ENCODE peak calls at places on chromosomes 5 and 9, in seven cellular contexts. D is stomach, I is SK-N-SH, Y is GM23338, U is spleen, H is transverse colon, S is suprapubic skin. L is an unnamed sample. For H3K4me1, the result is how much of the 10 kb centered on the place peaks cover.

GRCh38 chr9:91681461-91682305 is 258.1 kb upstream of the NFIL3 start:
- DNase-seq in D (peak), I (peak), Y (peak), U (peak), H (peak), S (no peak), L (peak)

GRCh38 chr5:36724429-36725332 is 118.3 kb downstream of the SLC1A3 start:
- DNase-seq in D (peak), I (no peak), Y (peak), U (peak), H (peak), S (no peak), L (no peak)

GRCh38 chr9:113343732-113344231 is 3.7 kb upstream of the WDR31 start:
- DNase-seq in D (peak), I (peak), Y (no peak), U (no peak), H (peak), S (peak), L (peak)

GRCh38 chr9:124870723-124871122 is 8.8 kb downstream of the ARPC5L start:
- DNase-seq in D (no peak), I (no peak), Y (no peak), U (no peak), H (no peak), S (no peak), L (no peak)

GRCh38 chr5:124963236-124963929 is 216.9 kb upstream of the ZNF608 start:
- DNase-seq in D (no peak), I (no peak), Y (peak), U (no peak), H (no peak), S (no peak), L (no peak)

GRCh38 chr9:120490888-120491595 is 88.9 kb downstream of the CDK5RAP2 start:
- DNase-seq in D (no peak), I (no peak), Y (peak), U (no peak), H (no peak), S (no peak), L (no peak)

GRCh38 chr5:142944140-142944539 is 174.0 kb downstream of the ARHGAP26 start:
- DNase-seq in D (no peak), I (no peak), Y (no peak), U (no peak), H (no peak), S (no peak), L (no peak)

GRCh38 chr9:101480386-101480785 is 44.8 kb upstream of the ALDOB start:
- DNase-seq in D (no peak), I (no peak), Y (no peak), U (no peak), H (peak), S (no peak), L (no peak)

GRCh38 chr5:62431735-62432617 is 19.4 kb downstream of the IPO11 start:
- DNase-seq in D (peak), I (no peak), Y (no peak), U (no peak), H (peak), S (no peak), L (no peak)

DNA sequence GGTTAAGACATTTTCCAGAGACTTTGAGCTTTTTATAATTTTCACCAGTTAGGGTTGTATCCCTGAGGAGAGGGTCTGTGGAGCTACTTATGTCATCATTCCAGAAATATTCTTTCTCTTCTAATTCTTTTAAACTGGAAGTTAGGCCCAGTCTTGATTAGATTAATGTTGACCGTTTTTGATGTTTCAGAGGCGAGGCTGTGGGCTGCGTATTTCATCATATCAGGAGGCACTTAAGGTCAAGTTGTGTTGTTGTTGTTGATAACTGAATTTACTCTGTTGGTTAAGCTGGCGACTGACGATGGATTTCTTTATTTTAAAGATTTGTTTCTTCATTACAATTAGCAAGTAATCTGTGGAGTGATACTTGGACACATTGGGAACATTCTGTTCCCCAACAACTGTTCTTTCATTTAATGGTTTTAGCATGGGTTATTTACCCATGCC is 20.1 kb downstream of the IPO11 start:
- DNase-seq in D (no peak), I (no peak), Y (no peak), U (no peak), H (no peak), S (no peak), L (no peak)
- TF ChIP-seq POLR2AphosphoS5 in D (no peak), I (no peak), Y (no peak), U (no peak), H (no peak), S (no peak), L (no peak)

GRCh38 chr9:129581505-129581904 is 39.4 kb downstream of the C9orf50 start:
- DNase-seq in D (no peak), I (no peak), Y (no peak), U (no peak), H (no peak), S (no peak), L (no peak)

GRCh38 chr9:129584136-129584535 is 36.8 kb downstream of the C9orf50 start:
- DNase-seq in D (peak), I (peak), Y (peak), U (no peak), H (peak), S (no peak), L (peak)

GRCh38 chr9:129585352-129585751 is 35.5 kb downstream of the C9orf50 start:
- DNase-seq in D (no peak), I (no peak), Y (no peak), U (no peak), H (no peak), S (no peak), L (no peak)

GRCh38 chr9:129583308-129584038 is 37.4 kb downstream of the C9orf50 start:
- DNase-seq in D (no peak), I (no peak), Y (no peak), U (no peak), H (no peak), S (no peak), L (no peak)

GRCh38 chr9:129582865-129583264 is 38.0 kb downstream of the C9orf50 start:
- DNase-seq in D (no peak), I (no peak), Y (no peak), U (no peak), H (no peak), S (no peak), L (no peak)
- H3K4me1 ChIP-seq in D (under half), I (under half), Y (under half), U (under half), H (under half), S (under half), L (under half)

GRCh38 chr9:74073897-74074296 is 423.2 kb upstream of the RORB start:
- DNase-seq in D (no peak), I (no peak), Y (no peak), U (peak), H (no peak), S (no peak), L (no peak)
- TF ChIP-seq POLR2AphosphoS5 in D (no peak), I (no peak), Y (no peak), U (no peak), H (no peak), S (no peak), L (no peak)

DNA sequence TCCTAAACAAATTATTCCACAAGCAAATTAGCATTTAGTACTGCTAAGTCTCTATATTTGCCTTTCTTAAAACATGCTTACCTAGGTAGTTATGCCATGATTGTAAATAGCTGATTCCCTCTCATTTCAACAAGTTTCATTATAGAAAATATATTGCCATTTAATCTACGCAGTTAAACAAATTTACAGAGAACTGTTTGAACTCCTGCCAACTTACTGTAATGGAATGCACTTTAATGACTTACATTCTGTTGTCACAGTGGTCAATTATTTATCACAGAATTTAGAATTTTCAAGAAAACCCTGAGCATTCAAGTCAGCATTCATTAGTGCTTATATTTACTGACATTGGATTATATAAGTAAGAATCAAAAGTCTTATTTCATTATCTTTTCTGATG is 19.6 kb downstream of the SLC38A9 start:
- DNase-seq in D (no peak), I (no peak), Y (no peak), U (no peak), H (no peak), S (no peak), L (no peak)
- H3K4me1 ChIP-seq in D (under half), I (under half), Y (under half), U (under half), H (under half), S (under half), L (under half)

DNA sequence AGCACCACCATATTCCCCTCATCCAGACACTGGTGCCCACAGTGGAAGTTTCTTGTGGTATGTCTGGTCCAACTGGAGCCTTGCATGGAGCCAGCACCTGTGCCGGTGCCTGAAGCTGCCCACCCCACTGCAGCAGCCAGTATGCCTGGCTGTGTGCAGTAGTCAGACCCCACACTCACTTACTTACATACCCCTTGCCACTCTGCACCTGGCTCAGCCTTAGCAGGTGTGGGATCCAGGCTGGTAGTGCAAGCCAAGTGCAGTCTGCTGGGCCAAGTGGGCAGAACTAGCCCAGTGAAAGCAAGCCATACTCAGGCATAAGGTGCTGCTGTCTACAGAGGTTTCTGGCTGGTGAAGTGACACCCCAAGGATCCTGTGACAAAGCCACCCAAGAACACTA is 871.4 kb upstream of the C9orf72 start:
- DNase-seq in D (no peak), I (no peak), Y (no peak), U (peak), H (no peak), S (no peak), L (no peak)
- TF ChIP-seq POLR2AphosphoS5 in D (no peak), I (no peak), Y (no peak), U (no peak), H (no peak), S (no peak), L (no peak)

DNA sequence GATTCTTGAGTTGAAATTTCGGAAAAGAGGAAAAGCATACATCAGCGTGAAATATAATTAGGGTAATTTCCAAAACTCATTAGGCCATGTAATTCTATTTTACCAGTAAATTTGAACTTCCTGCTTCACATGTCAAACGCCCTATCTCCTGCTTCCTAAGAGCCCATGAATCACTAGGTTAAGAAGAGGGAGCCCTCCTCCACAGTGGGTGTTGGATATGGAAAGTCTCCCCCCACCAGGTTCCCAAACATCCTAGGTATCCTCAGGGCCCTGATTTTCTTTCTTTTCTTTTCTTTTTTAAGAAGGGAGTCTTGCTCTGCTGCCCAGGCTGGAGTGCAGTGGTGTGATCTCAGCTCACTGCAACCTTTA is 115.1 kb downstream of the SUSD1 start:
- DNase-seq in D (no peak), I (no peak), Y (no peak), U (no peak), H (no peak), S (no peak), L (no peak)
- H3K4me1 ChIP-seq in D (under half), I (under half), Y (under half), U (under half), H (under half), S (under half), L (under half)